ENCODE peak calls at places on chromosomes 13 and 19, in seven cellular contexts. B, S, X, J, H, U and Y are unnamed samples.

GRCh38 chr13:22091222-22091970 is 420.5 kb downstream of the FGF9 start:
- DNase-seq in X (no peak), S (no peak), J (no peak), H (peak), U (no peak), B (no peak), Y (no peak)

GRCh38 chr19:39335168-39335567 is 675 bp downstream of the GMFG start:
- DNase-seq in H (no peak), B (no peak), X (no peak), U (no peak), J (no peak), S (no peak), Y (no peak)

GRCh38 chr13:69553976-69554375 is 553.6 kb upstream of the ATXN8OS start:
- DNase-seq in B (no peak), S (no peak), U (no peak), H (no peak), J (no peak), X (no peak), Y (no peak)

GRCh38 chr19:4575267-4575793 is 15.8 kb upstream of the SEMA6B start:
- DNase-seq in B (peak), U (peak), S (peak), H (peak), X (peak), J (peak), Y (no peak)

GRCh38 chr13:86585826-86586225 is 786.6 kb upstream of the SLITRK6 start:
- DNase-seq in S (peak), B (no peak), H (peak), J (no peak), U (peak), X (peak), Y (no peak)

GRCh38 chr19:5642204-5642603 is 19.3 kb downstream of the SAFB start:
- DNase-seq in X (no peak), H (no peak), S (peak), U (no peak), B (no peak), J (no peak), Y (no peak)

GRCh38 chr19:30287973-30288372 is 84.2 kb upstream of the ZNF536 start:
- DNase-seq in X (no peak), B (no peak), J (no peak), S (no peak), H (no peak), U (no peak), Y (no peak)

GRCh38 chr19:3506384-3507340 is 551 bp downstream of the FZR1 start:
- DNase-seq in B (no peak), H (no peak), S (peak), J (no peak), U (peak), X (peak), Y (peak)

GRCh38 chr19:48638831-48639381 is 1.7 kb upstream of the DBP start:
- DNase-seq in S (peak), J (no peak), H (no peak), B (no peak), U (no peak), X (no peak), Y (peak)

GRCh38 chr13:88932950-88933349 is 1261.8 kb downstream of the SLITRK5 start:
- DNase-seq in X (no peak), B (no peak), S (no peak), U (no peak), J (no peak), H (no peak), Y (no peak)

GRCh38 chr13:21124853-21125252 is 51.5 kb downstream of the SKA3 start:
- DNase-seq in U (no peak), B (peak), J (no peak), H (peak), X (peak), S (peak), Y (no peak)

GRCh38 chr19:13303381-13304129 is 153.3 kb downstream of the IER2 start:
- DNase-seq in U (no peak), B (no peak), X (no peak), H (no peak), J (no peak), S (no peak), Y (no peak)

GRCh38 chr19:6677924-6678689 is 8.1 kb upstream of the TNFSF14 start:
- DNase-seq in X (no peak), B (peak), U (no peak), S (peak), J (no peak), H (no peak), Y (peak)

GRCh38 chr19:19434483-19435045 is 29.1 kb downstream of the GATAD2A start:
- DNase-seq in S (peak), H (peak), U (peak), B (no peak), X (peak), J (peak), Y (peak)

GRCh38 chr13:111282425-111282824 is 38.0 kb upstream of the TEX29 start:
- DNase-seq in B (no peak), X (peak), U (no peak), S (no peak), H (no peak), J (no peak), Y (no peak)

GRCh38 chr13:21071015-21071414 is 9.6 kb upstream of the LATS2 start:
- DNase-seq in U (no peak), X (no peak), B (no peak), S (peak), J (no peak), H (no peak), Y (no peak)

GRCh38 chr13:29484236-29484635 is 111.3 kb downstream of the SLC7A1 start:
- DNase-seq in J (no peak), B (no peak), X (no peak), U (no peak), S (no peak), H (no peak), Y (no peak)

GRCh38 chr13:101121608-101122007 is 294.7 kb downstream of the NALCN start:
- DNase-seq in X (no peak), H (no peak), J (no peak), B (no peak), S (no peak), U (no peak), Y (no peak)

GRCh38 chr13:41722684-41723083 is 238.2 kb downstream of the VWA8 start:
- DNase-seq in U (no peak), H (no peak), X (no peak), B (no peak), S (no peak), J (no peak), Y (no peak)

GRCh38 chr13:59542303-59542702 is 621.4 kb downstream of the DIAPH3 start:
- DNase-seq in B (no peak), S (no peak), J (no peak), U (no peak), X (no peak), H (no peak), Y (no peak)

GRCh38 chr13:31209172-31209818 is 9.5 kb downstream of the B3GLCT start:
- DNase-seq in J (peak), H (peak), B (no peak), X (peak), U (peak), S (peak), Y (no peak)

GRCh38 chr13:113273856-113274590 is 23.0 kb upstream of the LAMP1 start:
- DNase-seq in H (peak), B (no peak), J (no peak), X (no peak), U (no peak), S (peak), Y (no peak)

GRCh38 chr13:40124648-40125045 is 469.2 kb downstream of the COG6 start:
- DNase-seq in H (no peak), S (no peak), X (no peak), U (no peak), B (no peak), J (no peak), Y (no peak)

GRCh38 chr19:57027360-57027759 is 92.4 kb upstream of the USP29 start:
- DNase-seq in X (no peak), J (no peak), S (no peak), B (no peak), H (no peak), U (no peak), Y (no peak)

GRCh38 chr13:42553098-42554046 is 20.6 kb upstream of the TNFSF11 start:
- DNase-seq in H (peak), X (peak), U (no peak), J (no peak), B (peak), S (no peak), Y (peak)

GRCh38 chr13:112752711-112753541 is 63.1 kb downstream of the ATP11A start:
- DNase-seq in X (no peak), H (no peak), B (peak), J (no peak), U (no peak), S (no peak), Y (no peak)

GRCh38 chr13:49996166-49996915 is 501 bp upstream of the TRIM13 start:
- DNase-seq in S (peak), H (peak), U (peak), X (peak), J (peak), B (peak), Y (peak)

GRCh38 chr19:53659292-53659691 is 27.5 kb downstream of the DPRX start:
- DNase-seq in S (no peak), H (no peak), X (no peak), J (no peak), U (peak), B (peak), Y (peak)

GRCh38 chr13:93628136-93628535 is 401.5 kb downstream of the GPC6 start:
- DNase-seq in B (no peak), S (no peak), H (no peak), U (no peak), J (no peak), X (no peak), Y (no peak)

GRCh38 chr19:6239401-6239844 is 40.4 kb downstream of the MLLT1 start:
- DNase-seq in J (peak), U (peak), B (no peak), X (peak), H (peak), S (peak), Y (no peak)

GRCh38 chr19:39307822-39308530 is 11.8 kb downstream of the IFNL1 start:
- DNase-seq in X (no peak), J (no peak), H (no peak), B (no peak), S (no peak), U (no peak), Y (no peak)

GRCh38 chr19:16285769-16286564 is 38.7 kb upstream of the KLF2 start:
- DNase-seq in J (no peak), S (no peak), X (no peak), H (no peak), B (no peak), U (peak), Y (no peak)
- H3K4me3 ChIP-seq in J (no peak), S (no peak), X (no peak), H (no peak), B (no peak), U (no peak), Y (no peak)

GRCh38 chr19:55592391-55593090 is 6.8 kb downstream of the FIZ1 start:
- DNase-seq in S (no peak), H (no peak), J (no peak), B (no peak), X (no peak), U (no peak), Y (no peak)
- TF ChIP-seq POLR2A in S (no peak), H (no peak), J (no peak), B (no peak), X (no peak), U (no peak), Y (no peak)

DNA sequence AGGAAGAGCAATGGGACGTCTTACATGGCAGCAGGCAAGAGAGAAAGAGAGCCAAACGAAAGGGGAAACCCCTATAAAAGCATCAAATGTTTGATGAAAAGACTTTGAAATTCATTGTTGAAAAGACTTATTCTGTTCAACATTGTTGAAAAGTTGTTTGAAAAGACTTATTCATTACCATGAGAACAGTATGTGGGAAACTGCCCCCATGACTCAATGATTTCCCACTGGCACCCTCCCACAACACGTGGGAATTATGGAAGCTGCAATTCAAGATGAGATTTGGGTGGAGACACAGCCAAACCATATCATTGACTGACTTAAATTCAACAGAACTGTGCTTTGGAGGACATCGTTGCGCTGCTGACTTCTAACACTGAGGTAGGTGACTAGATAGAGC is 48.0 kb upstream of the RCBTB2 start:
- DNase-seq in J (no peak), X (no peak), S (no peak), H (no peak), U (no peak), B (no peak), Y (no peak)
- TF ChIP-seq CTCF in J (no peak), X (no peak), S (no peak), H (no peak), U (no peak), B (no peak), Y (no peak)

GRCh38 chr13:90806905-90807304 is 540.6 kb upstream of the MIR17HG start:
- DNase-seq in J (no peak), H (no peak), U (no peak), X (no peak), B (no peak), S (no peak), Y (no peak)
- H3K4me3 ChIP-seq in J (no peak), H (no peak), U (no peak), X (no peak), B (no peak), S (no peak), Y (no peak)

GRCh38 chr19:35648017-35648961 is at the start of gene COX6B1:
- DNase-seq in J (peak), S (peak), B (peak), X (peak), H (peak), U (peak), Y (peak)
- TF ChIP-seq POLR2A in J (peak), S (peak), B (peak), X (peak), H (peak), U (peak), Y (peak)